ENCODE peak calls at places on chromosomes 16 and 17, in four cellular contexts. I is Panc1, R is fibroblast of the conjunctiva, A is T-helper 1 cell. H is an unnamed sample.

GRCh38 chr17:29567362-29568330 is 809 bp upstream of the ABHD15 start:
- DNase-seq in I (no peak), R (no peak), A (peak), H (peak)

GRCh38 chr17:57086069-57086930 is 1.3 kb downstream of the AKAP1 start:
- DNase-seq in I (no peak), R (no peak), A (peak), H (no peak)

GRCh38 chr17:7261377-7262191 is 694 bp downstream of the CLDN7 start:
- DNase-seq in I (no peak), R (no peak), A (no peak), H (no peak)

GRCh38 chr17:28841901-28842281 is 699 bp downstream of the FAM222B start:
- DNase-seq in I (no peak), R (no peak), A (peak), H (no peak)

GRCh38 chr17:61302911-61303310 is 96.7 kb upstream of the TBX2 start:
- DNase-seq in I (no peak), R (no peak), A (no peak), H (no peak)

GRCh38 chr17:5110816-5111215 is 862 bp downstream of the ZNF232 start:
- DNase-seq in I (no peak), R (no peak), A (no peak), H (no peak)

GRCh38 chr16:66569827-66570405 is 3.7 kb downstream of the CMTM1 start:
- DNase-seq in I (no peak), R (peak), A (no peak), H (no peak)

GRCh38 chr17:27756467-27757371 is 43.6 kb downstream of the NOS2 start:
- DNase-seq in I (peak), R (peak), A (peak), H (no peak)

GRCh38 chr17:56977673-56978395 is at the start of gene SCPEP1:
- DNase-seq in I (peak), R (peak), A (peak), H (peak)

GRCh38 chr16:31700530-31701388 is 172.8 kb upstream of the ZNF267 start:
- DNase-seq in I (no peak), R (no peak), A (peak), H (peak)

GRCh38 chr17:46208997-46209396 is 15.8 kb upstream of the KANSL1 start:
- DNase-seq in I (no peak), R (no peak), A (no peak), H (no peak)

GRCh38 chr17:55416470-55417052 is 5.1 kb downstream of the MMD start:
- DNase-seq in I (no peak), R (no peak), A (no peak), H (no peak)

GRCh38 chr17:80892900-80893603 is 98.6 kb upstream of the CHMP6 start:
- DNase-seq in I (no peak), R (peak), A (peak), H (no peak)

GRCh38 chr17:66233023-66233753 is 4.0 kb upstream of the APOH start:
- DNase-seq in I (no peak), R (no peak), A (no peak), H (no peak)

GRCh38 chr17:732788-733720 is 658 bp downstream of the TLCD3A start:
- DNase-seq in I (no peak), R (no peak), A (peak), H (peak)

GRCh38 chr17:27951872-27952271 is 58.7 kb upstream of the LYRM9 start:
- DNase-seq in I (no peak), R (no peak), A (no peak), H (no peak)

GRCh38 chr17:60534010-60534555 is 8.0 kb upstream of the APPBP2 start:
- DNase-seq in I (no peak), R (no peak), A (no peak), H (no peak)

GRCh38 chr16:75754126-75754525 is 27.8 kb upstream of the CPHXL start:
- DNase-seq in I (no peak), R (no peak), A (no peak), H (no peak)

GRCh38 chr16:85465328-85466307 is 147.5 kb upstream of the GSE1 start:
- DNase-seq in I (no peak), R (peak), A (no peak), H (no peak)

GRCh38 chr17:60328679-60329078 is 63.3 kb downstream of the USP32 start:
- DNase-seq in I (no peak), R (no peak), A (no peak), H (no peak)

GRCh38 chr16:1105888-1106620 is 10.0 kb upstream of the C1QTNF8 start:
- DNase-seq in I (no peak), R (peak), A (no peak), H (peak)

GRCh38 chr17:70011750-70012149 is 63.3 kb upstream of the KCNJ16 start:
- DNase-seq in I (no peak), R (no peak), A (no peak), H (no peak)

GRCh38 chr17:4898351-4898750 is 985 bp upstream of the C17orf107 start:
- DNase-seq in I (no peak), R (no peak), A (no peak), H (no peak)

GRCh38 chr17:58083491-58084316 is 485 bp downstream of the DYNLL2 start:
- DNase-seq in I (no peak), R (no peak), A (peak), H (peak)

GRCh38 chr17:40600486-40601046 is 35.3 kb upstream of the CCR7 start:
- DNase-seq in I (no peak), R (no peak), A (no peak), H (no peak)

GRCh38 chr17:74631468-74632195 is 8.1 kb upstream of the CD300E start:
- DNase-seq in I (no peak), R (no peak), A (no peak), H (no peak)

GRCh38 chr17:81416612-81417011 is 21.4 kb downstream of the BAHCC1 start:
- DNase-seq in I (no peak), R (no peak), A (no peak), H (no peak)

GRCh38 chr17:14428640-14429029 is 127.8 kb downstream of the HS3ST3B1 start:
- DNase-seq in I (no peak), R (no peak), A (peak), H (no peak)

GRCh38 chr17:45732926-45733505 is 51.1 kb upstream of the CRHR1 start:
- DNase-seq in I (no peak), R (no peak), A (no peak), H (no peak)

GRCh38 chr16:89295915-89296314 is 78.4 kb downstream of the ZNF778 start:
- DNase-seq in I (no peak), R (no peak), A (no peak), H (no peak)

GRCh38 chr17:66957951-66958579 is 6.4 kb upstream of the CACNG4 start:
- DNase-seq in I (no peak), R (no peak), A (no peak), H (no peak)

GRCh38 chr17:10042589-10043244 is 137.6 kb upstream of the RCVRN start:
- DNase-seq in I (no peak), R (no peak), A (no peak), H (no peak)

GRCh38 chr17:75370288-75370687 is 35.2 kb downstream of the GRB2 start:
- DNase-seq in I (no peak), R (no peak), A (no peak), H (peak)

GRCh38 chr16:68857479-68857878 is 14.1 kb downstream of the TANGO6 start:
- DNase-seq in I (no peak), R (no peak), A (no peak), H (no peak)

GRCh38 chr17:73645050-73645871 is 1.0 kb upstream of the SDK2 start:
- DNase-seq in I (no peak), R (no peak), A (no peak), H (no peak)

GRCh38 chr17:63279498-63280230 is 166.4 kb downstream of the CYB561 start:
- DNase-seq in I (no peak), R (no peak), A (no peak), H (no peak)

GRCh38 chr16:473046-474043 is 47.9 kb downstream of the RAB11FIP3 start:
- DNase-seq in I (no peak), R (no peak), A (no peak), H (no peak)

H was measured in ureter.